ENCODE peak calls at places on chromosomes 12 and 14, in seven cellular contexts. One of them, this sample, is unnamed.

GRCh38 chr12:27779416-27779815 is 617 bp upstream of the KLHL42 start:
- DNase-seq in right lobe of liver: no peak
- DNase-seq in choroid plexus epithelial cell: peak; percentile 9
- DNase-seq in A549: peak; percentile 15
- DNase-seq in fibroblast of the aortic adventitia: peak; percentile 21
- DNase-seq in prostate gland: peak; percentile 13
- DNase-seq in GM13976: peak; percentile 58
- DNase-seq in this sample: no peak

GRCh38 chr14:74514471-74514932 is 20.9 kb downstream of the ISCA2 start:
- DNase-seq in GM13976: no peak
- DNase-seq in choroid plexus epithelial cell: peak; percentile 89
- DNase-seq in fibroblast of the aortic adventitia: peak; percentile 68
- DNase-seq in prostate gland: no peak
- DNase-seq in A549: no peak
- DNase-seq in right lobe of liver: no peak
- DNase-seq in this sample: no peak

GRCh38 chr12:90036641-90037040 is 328.0 kb upstream of the ATP2B1 start:
- DNase-seq in right lobe of liver: no peak
- DNase-seq in GM13976: no peak
- DNase-seq in A549: no peak
- DNase-seq in fibroblast of the aortic adventitia: peak; percentile 35
- DNase-seq in prostate gland: no peak
- DNase-seq in choroid plexus epithelial cell: no peak
- DNase-seq in this sample: peak; percentile 89

GRCh38 chr12:109330282-109330681 is 17.4 kb upstream of the MYO1H start:
- DNase-seq in choroid plexus epithelial cell: no peak
- DNase-seq in fibroblast of the aortic adventitia: no peak
- DNase-seq in A549: no peak
- DNase-seq in prostate gland: no peak
- DNase-seq in right lobe of liver: no peak
- DNase-seq in GM13976: no peak
- DNase-seq in this sample: no peak

GRCh38 chr14:33647385-33647786 is 303.5 kb downstream of the EGLN3 start:
- DNase-seq in GM13976: no peak
- DNase-seq in A549: no peak
- DNase-seq in choroid plexus epithelial cell: peak; percentile 98
- DNase-seq in right lobe of liver: no peak
- DNase-seq in prostate gland: no peak
- DNase-seq in fibroblast of the aortic adventitia: peak; percentile 98
- DNase-seq in this sample: no peak

GRCh38 chr12:7327913-7328312 is 24.0 kb downstream of the ACSM4 start:
- DNase-seq in prostate gland: no peak
- DNase-seq in fibroblast of the aortic adventitia: peak; percentile 14
- DNase-seq in right lobe of liver: no peak
- DNase-seq in choroid plexus epithelial cell: no peak
- DNase-seq in GM13976: no peak
- DNase-seq in A549: no peak
- DNase-seq in this sample: peak; percentile 11

GRCh38 chr12:54579696-54580333 is 8.6 kb downstream of the PPP1R1A start:
- DNase-seq in GM13976: peak; percentile 87
- DNase-seq in choroid plexus epithelial cell: peak; percentile 82
- DNase-seq in prostate gland: peak; percentile 69
- DNase-seq in right lobe of liver: peak; percentile 82
- DNase-seq in A549: peak; percentile 85
- DNase-seq in fibroblast of the aortic adventitia: peak; percentile 78
- DNase-seq in this sample: peak; percentile 90

GRCh38 chr12:34603382-34604035 is 581.2 kb downstream of the ALG10 start:
- DNase-seq in right lobe of liver: no peak
- DNase-seq in fibroblast of the aortic adventitia: no peak
- DNase-seq in choroid plexus epithelial cell: no peak
- DNase-seq in A549: no peak
- DNase-seq in GM13976: peak; percentile 3
- DNase-seq in prostate gland: no peak
- DNase-seq in this sample: no peak

GRCh38 chr14:32702571-32702970 is 236.1 kb upstream of the NPAS3 start:
- DNase-seq in GM13976: no peak
- DNase-seq in fibroblast of the aortic adventitia: peak; percentile 52
- DNase-seq in prostate gland: peak; percentile 11
- DNase-seq in choroid plexus epithelial cell: no peak
- DNase-seq in right lobe of liver: no peak
- DNase-seq in A549: no peak
- DNase-seq in this sample: no peak

GRCh38 chr14:74973003-74973614 is 17.7 kb upstream of the PGF start:
- DNase-seq in choroid plexus epithelial cell: peak; percentile 58
- DNase-seq in fibroblast of the aortic adventitia: no peak
- DNase-seq in prostate gland: no peak
- DNase-seq in GM13976: peak; percentile 61
- DNase-seq in A549: no peak
- DNase-seq in right lobe of liver: no peak
- DNase-seq in this sample: no peak

GRCh38 chr14:68285421-68286179 is 466.0 kb downstream of the RAD51B start:
- DNase-seq in prostate gland: no peak
- DNase-seq in A549: no peak
- DNase-seq in GM13976: no peak
- DNase-seq in choroid plexus epithelial cell: no peak
- DNase-seq in right lobe of liver: no peak
- DNase-seq in fibroblast of the aortic adventitia: no peak
- DNase-seq in this sample: no peak

GRCh38 chr12:107283652-107284051 is 190.3 kb upstream of the CRY1 start:
- DNase-seq in A549: no peak
- DNase-seq in GM13976: no peak
- DNase-seq in fibroblast of the aortic adventitia: no peak
- DNase-seq in choroid plexus epithelial cell: no peak
- DNase-seq in right lobe of liver: no peak
- DNase-seq in prostate gland: no peak
- DNase-seq in this sample: no peak

GRCh38 chr14:88352299-88353097 is 29.4 kb upstream of the KCNK10 start:
- DNase-seq in GM13976: no peak
- DNase-seq in choroid plexus epithelial cell: no peak
- DNase-seq in right lobe of liver: no peak
- DNase-seq in prostate gland: no peak
- DNase-seq in fibroblast of the aortic adventitia: peak; percentile 2
- DNase-seq in A549: no peak
- DNase-seq in this sample: peak; percentile 34

GRCh38 chr12:49553512-49554088 is 14.3 kb downstream of the MCRS1 start:
- DNase-seq in GM13976: peak; percentile 72
- DNase-seq in choroid plexus epithelial cell: peak; percentile 42
- DNase-seq in fibroblast of the aortic adventitia: no peak
- DNase-seq in right lobe of liver: no peak
- DNase-seq in A549: peak; percentile 71
- DNase-seq in prostate gland: no peak
- DNase-seq in this sample: peak; percentile 34

GRCh38 chr14:61500046-61500445 is 178.7 kb downstream of the PRKCH start:
- DNase-seq in prostate gland: no peak
- DNase-seq in A549: no peak
- DNase-seq in GM13976: no peak
- DNase-seq in fibroblast of the aortic adventitia: no peak
- DNase-seq in right lobe of liver: no peak
- DNase-seq in choroid plexus epithelial cell: no peak
- DNase-seq in this sample: no peak

GRCh38 chr12:15602051-15602672 is 187.0 kb downstream of the EPS8 start:
- DNase-seq in GM13976: no peak
- DNase-seq in choroid plexus epithelial cell: peak; percentile 32
- DNase-seq in prostate gland: no peak
- DNase-seq in fibroblast of the aortic adventitia: no peak
- DNase-seq in right lobe of liver: no peak
- DNase-seq in A549: no peak
- DNase-seq in this sample: no peak

DNA sequence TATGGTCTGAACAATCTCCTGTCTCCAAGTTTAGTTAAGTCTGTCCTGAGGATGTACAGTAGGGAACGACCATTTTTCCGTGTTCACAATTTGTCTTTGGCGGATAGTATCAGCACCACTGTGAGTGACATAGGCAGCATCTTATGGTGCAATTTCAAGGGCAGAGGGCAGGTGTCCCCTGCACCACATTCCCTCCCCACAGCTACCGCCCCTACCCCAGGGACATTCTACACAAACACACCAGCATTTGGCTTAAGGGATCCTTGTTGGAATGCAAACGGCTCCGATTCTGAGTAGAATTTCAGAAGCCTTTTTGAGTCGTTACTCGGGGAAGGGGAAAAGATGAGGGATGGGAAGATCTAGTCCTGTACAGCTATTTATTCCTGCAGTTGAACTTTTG is 25.1 kb upstream of the DICER1 start:
- DNase-seq in choroid plexus epithelial cell: no peak
- DNase-seq in GM13976: no peak
- DNase-seq in A549: no peak
- DNase-seq in right lobe of liver: no peak
- DNase-seq in fibroblast of the aortic adventitia: no peak
- DNase-seq in prostate gland: no peak
- DNase-seq in this sample: no peak
- TF ChIP-seq CTCF in choroid plexus epithelial cell: no peak
- TF ChIP-seq CTCF in GM13976: no peak
- TF ChIP-seq CTCF in A549: no peak
- TF ChIP-seq CTCF in right lobe of liver: no peak
- TF ChIP-seq CTCF in fibroblast of the aortic adventitia: no peak
- TF ChIP-seq CTCF in prostate gland: no peak
- TF ChIP-seq CTCF in this sample: no peak

GRCh38 chr12:4960547-4960946 is 50.8 kb downstream of the KCNA1 start:
- DNase-seq in choroid plexus epithelial cell: no peak
- DNase-seq in GM13976: no peak
- DNase-seq in prostate gland: no peak
- DNase-seq in A549: no peak
- DNase-seq in fibroblast of the aortic adventitia: no peak
- DNase-seq in right lobe of liver: no peak
- DNase-seq in this sample: no peak
- TF ChIP-seq CTCF in choroid plexus epithelial cell: no peak
- TF ChIP-seq CTCF in GM13976: no peak
- TF ChIP-seq CTCF in prostate gland: no peak
- TF ChIP-seq CTCF in A549: no peak
- TF ChIP-seq CTCF in fibroblast of the aortic adventitia: no peak
- TF ChIP-seq CTCF in right lobe of liver: no peak
- TF ChIP-seq CTCF in this sample: no peak

GRCh38 chr12:17028348-17028747 is 422.4 kb upstream of the LMO3 start:
- DNase-seq in choroid plexus epithelial cell: no peak
- DNase-seq in A549: no peak
- DNase-seq in prostate gland: no peak
- DNase-seq in fibroblast of the aortic adventitia: no peak
- DNase-seq in GM13976: no peak
- DNase-seq in right lobe of liver: no peak
- DNase-seq in this sample: no peak
- TF ChIP-seq CTCF in choroid plexus epithelial cell: no peak
- TF ChIP-seq CTCF in A549: peak; percentile 57
- TF ChIP-seq CTCF in prostate gland: no peak
- TF ChIP-seq CTCF in fibroblast of the aortic adventitia: no peak
- TF ChIP-seq CTCF in GM13976: no peak
- TF ChIP-seq CTCF in right lobe of liver: no peak
- TF ChIP-seq CTCF in this sample: peak; percentile 14

DNA sequence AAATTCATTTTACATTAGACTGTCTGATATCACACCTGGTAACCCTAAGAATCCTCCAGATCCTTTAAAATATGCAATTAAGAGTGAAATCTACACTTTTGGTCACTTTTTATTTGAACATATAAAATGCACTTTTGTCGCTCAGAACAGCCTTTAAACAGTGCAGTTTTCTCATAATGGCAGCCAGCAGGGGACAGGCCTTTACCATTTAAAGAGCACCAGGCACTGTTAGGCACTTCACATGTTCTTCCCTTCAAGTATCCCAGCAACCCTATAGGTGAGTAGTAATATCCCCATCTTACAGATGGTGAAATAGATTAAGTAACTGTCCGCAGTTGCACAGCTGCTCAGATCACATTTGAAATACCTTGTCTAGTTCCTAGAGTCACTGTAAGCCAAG is 11.3 kb upstream of the SAMD4A start:
- DNase-seq in prostate gland: no peak
- DNase-seq in right lobe of liver: no peak
- DNase-seq in choroid plexus epithelial cell: no peak
- DNase-seq in A549: peak; percentile 10
- DNase-seq in fibroblast of the aortic adventitia: no peak
- DNase-seq in GM13976: no peak
- DNase-seq in this sample: no peak
- TF ChIP-seq CTCF in prostate gland: no peak
- TF ChIP-seq CTCF in right lobe of liver: no peak
- TF ChIP-seq CTCF in choroid plexus epithelial cell: no peak
- TF ChIP-seq CTCF in A549: peak; percentile 22
- TF ChIP-seq CTCF in fibroblast of the aortic adventitia: no peak
- TF ChIP-seq CTCF in GM13976: no peak
- TF ChIP-seq CTCF in this sample: peak; percentile 37

GRCh38 chr12:18430425-18431048 is 169.2 kb downstream of the PIK3C2G start:
- DNase-seq in right lobe of liver: peak; percentile 49
- DNase-seq in GM13976: peak; percentile 20
- DNase-seq in A549: peak; percentile 20
- DNase-seq in fibroblast of the aortic adventitia: peak; percentile 82
- DNase-seq in prostate gland: peak; percentile 9
- DNase-seq in choroid plexus epithelial cell: peak; percentile 84
- DNase-seq in this sample: peak; percentile 27
- TF ChIP-seq CTCF in right lobe of liver: peak; percentile 67
- TF ChIP-seq CTCF in GM13976: peak; percentile 57
- TF ChIP-seq CTCF in A549: peak; percentile 37
- TF ChIP-seq CTCF in fibroblast of the aortic adventitia: peak; percentile 95
- TF ChIP-seq CTCF in prostate gland: peak; percentile 34
- TF ChIP-seq CTCF in choroid plexus epithelial cell: peak; percentile 96
- TF ChIP-seq CTCF in this sample: peak; percentile 69

This sample was measured in A673.